ENCODE peak calls at places on chromosomes 4 and X, in five cellular contexts. One of them, this sample, is unnamed.

GRCh38 chrX:51837926-51838325 is 55.5 kb upstream of the MAGED1 start:
- DNase-seq in GM13976: no peak
- DNase-seq in kidney epithelial cell: no peak
- DNase-seq in ovary: peak
- DNase-seq in fibroblast of lung: peak
- DNase-seq in this sample: no peak

GRCh38 chr4:336099-336892 is 1.3 kb upstream of the ZNF141 start:
- DNase-seq in GM13976: peak
- DNase-seq in kidney epithelial cell: no peak
- DNase-seq in ovary: peak
- DNase-seq in fibroblast of lung: no peak
- DNase-seq in this sample: peak

GRCh38 chr4:86043755-86044592 is 315.9 kb downstream of the MAPK10 start:
- DNase-seq in GM13976: no peak
- DNase-seq in kidney epithelial cell: no peak
- DNase-seq in ovary: no peak
- DNase-seq in fibroblast of lung: peak
- DNase-seq in this sample: no peak

GRCh38 chrX:123108513-123109427 is 75.3 kb upstream of the GRIA3 start:
- DNase-seq in GM13976: no peak
- DNase-seq in kidney epithelial cell: no peak
- DNase-seq in ovary: no peak
- DNase-seq in fibroblast of lung: no peak
- DNase-seq in this sample: no peak

GRCh38 chr4:107862658-107863057 is 37.9 kb downstream of the SGMS2 start:
- DNase-seq in GM13976: no peak
- DNase-seq in kidney epithelial cell: peak
- DNase-seq in ovary: no peak
- DNase-seq in fibroblast of lung: peak
- DNase-seq in this sample: no peak

GRCh38 chr4:119678761-119679160 is 50.2 kb upstream of the PDE5A start:
- DNase-seq in GM13976: no peak
- DNase-seq in kidney epithelial cell: no peak
- DNase-seq in ovary: no peak
- DNase-seq in fibroblast of lung: peak
- DNase-seq in this sample: no peak

GRCh38 chrX:23742174-23742692 is 843 bp downstream of the ACOT9 start:
- DNase-seq in GM13976: peak
- DNase-seq in kidney epithelial cell: peak
- DNase-seq in ovary: peak
- DNase-seq in fibroblast of lung: peak
- DNase-seq in this sample: no peak

GRCh38 chr4:189600598-189601435 is 339.9 kb upstream of the FRG1 start:
- DNase-seq in GM13976: no peak
- DNase-seq in kidney epithelial cell: no peak
- DNase-seq in ovary: no peak
- DNase-seq in fibroblast of lung: no peak
- DNase-seq in this sample: no peak

GRCh38 chrX:52424658-52425057 is 55.8 kb downstream of the XAGE2 start:
- DNase-seq in GM13976: no peak
- DNase-seq in kidney epithelial cell: no peak
- DNase-seq in ovary: no peak
- DNase-seq in fibroblast of lung: peak
- DNase-seq in this sample: no peak

GRCh38 chr4:74555231-74555630 is 110.3 kb downstream of the AREG start:
- DNase-seq in GM13976: no peak
- DNase-seq in kidney epithelial cell: peak
- DNase-seq in ovary: no peak
- DNase-seq in fibroblast of lung: peak
- DNase-seq in this sample: no peak

GRCh38 chr4:18020145-18020670 is 1.3 kb downstream of the LCORL start:
- DNase-seq in GM13976: peak
- DNase-seq in kidney epithelial cell: no peak
- DNase-seq in ovary: no peak
- DNase-seq in fibroblast of lung: peak
- DNase-seq in this sample: peak

GRCh38 chr4:38565271-38566199 is 98.5 kb upstream of the KLF3 start:
- DNase-seq in GM13976: no peak
- DNase-seq in kidney epithelial cell: no peak
- DNase-seq in ovary: no peak
- DNase-seq in fibroblast of lung: peak
- DNase-seq in this sample: no peak

GRCh38 chrX:151184705-151185104 is 8.3 kb downstream of the GPR50 start:
- DNase-seq in GM13976: no peak
- DNase-seq in kidney epithelial cell: no peak
- DNase-seq in ovary: no peak
- DNase-seq in fibroblast of lung: no peak
- DNase-seq in this sample: no peak

GRCh38 chr4:105619193-105619931 is 66.9 kb downstream of the ARHGEF38 start:
- DNase-seq in GM13976: no peak
- DNase-seq in kidney epithelial cell: peak
- DNase-seq in ovary: no peak
- DNase-seq in fibroblast of lung: peak
- DNase-seq in this sample: no peak

GRCh38 chr4:16836324-16836723 is 62.1 kb downstream of the LDB2 start:
- DNase-seq in GM13976: no peak
- DNase-seq in kidney epithelial cell: no peak
- DNase-seq in ovary: no peak
- DNase-seq in fibroblast of lung: no peak
- DNase-seq in this sample: no peak

GRCh38 chr4:19729873-19730735 is 521.6 kb upstream of the SLIT2 start:
- DNase-seq in GM13976: no peak
- DNase-seq in kidney epithelial cell: no peak
- DNase-seq in ovary: no peak
- DNase-seq in fibroblast of lung: peak
- DNase-seq in this sample: no peak

GRCh38 chrX:53440631-53441517 is 6.7 kb upstream of the HSD17B10 start:
- DNase-seq in GM13976: no peak
- DNase-seq in kidney epithelial cell: no peak
- DNase-seq in ovary: peak
- DNase-seq in fibroblast of lung: peak
- DNase-seq in this sample: peak

GRCh38 chr4:121253961-121254360 is 89.8 kb upstream of the TNIP3 start:
- DNase-seq in GM13976: no peak
- DNase-seq in kidney epithelial cell: no peak
- DNase-seq in ovary: no peak
- DNase-seq in fibroblast of lung: peak
- DNase-seq in this sample: no peak

GRCh38 chrX:17377795-17378194 is 2.8 kb downstream of the NHS start:
- DNase-seq in GM13976: no peak
- DNase-seq in kidney epithelial cell: no peak
- DNase-seq in ovary: no peak
- DNase-seq in fibroblast of lung: peak
- DNase-seq in this sample: no peak

GRCh38 chrX:154457491-154458115 is 478 bp upstream of the PLXNA3 start:
- DNase-seq in GM13976: peak
- DNase-seq in kidney epithelial cell: no peak
- DNase-seq in ovary: peak
- DNase-seq in fibroblast of lung: no peak
- DNase-seq in this sample: peak

GRCh38 chr4:184506527-184507121 is 32.3 kb upstream of the IRF2 start:
- DNase-seq in GM13976: peak
- DNase-seq in kidney epithelial cell: no peak
- DNase-seq in ovary: no peak
- DNase-seq in fibroblast of lung: no peak
- DNase-seq in this sample: no peak

GRCh38 chr4:16775411-16776154 is 122.9 kb downstream of the LDB2 start:
- DNase-seq in GM13976: no peak
- DNase-seq in kidney epithelial cell: no peak
- DNase-seq in ovary: no peak
- DNase-seq in fibroblast of lung: no peak
- DNase-seq in this sample: no peak

GRCh38 chr4:138111462-138112000 is 130.6 kb downstream of the SLC7A11 start:
- DNase-seq in GM13976: no peak
- DNase-seq in kidney epithelial cell: no peak
- DNase-seq in ovary: no peak
- DNase-seq in fibroblast of lung: peak
- DNase-seq in this sample: no peak
- TF ChIP-seq CTCF in GM13976: no peak
- TF ChIP-seq CTCF in kidney epithelial cell: no peak
- TF ChIP-seq CTCF in ovary: no peak
- TF ChIP-seq CTCF in fibroblast of lung: no peak
- TF ChIP-seq CTCF in this sample: no peak

GRCh38 chrX:9909254-9909653 is 57.9 kb upstream of the CLDN34 start:
- DNase-seq in GM13976: no peak
- DNase-seq in kidney epithelial cell: no peak
- DNase-seq in ovary: no peak
- DNase-seq in fibroblast of lung: no peak
- DNase-seq in this sample: no peak
- TF ChIP-seq CTCF in GM13976: no peak
- TF ChIP-seq CTCF in kidney epithelial cell: no peak
- TF ChIP-seq CTCF in ovary: no peak
- TF ChIP-seq CTCF in fibroblast of lung: no peak
- TF ChIP-seq CTCF in this sample: no peak

DNA sequence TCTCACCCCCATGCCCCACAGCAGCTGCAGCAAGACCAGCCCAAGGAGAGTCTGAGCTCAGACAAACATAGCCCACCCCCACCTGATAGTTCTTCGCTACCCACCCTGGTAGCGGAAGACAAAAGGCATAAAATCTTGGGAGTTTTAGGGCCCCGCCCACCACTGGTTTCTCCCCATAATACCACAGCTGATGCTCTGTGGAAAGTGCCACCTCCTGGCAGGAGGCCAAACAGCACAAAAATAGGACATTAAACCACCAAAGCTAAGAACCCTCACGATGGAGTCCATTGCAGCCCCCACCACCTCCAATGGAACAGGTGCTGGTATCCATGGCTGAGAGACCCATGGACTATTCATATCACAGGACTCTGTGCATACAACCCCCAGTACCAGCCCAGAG is 226.7 kb downstream of the SNCA start:
- DNase-seq in GM13976: no peak
- DNase-seq in kidney epithelial cell: no peak
- DNase-seq in ovary: no peak
- DNase-seq in fibroblast of lung: no peak
- DNase-seq in this sample: no peak
- TF ChIP-seq CTCF in GM13976: no peak
- TF ChIP-seq CTCF in kidney epithelial cell: no peak
- TF ChIP-seq CTCF in ovary: no peak
- TF ChIP-seq CTCF in fibroblast of lung: no peak
- TF ChIP-seq CTCF in this sample: no peak

GRCh38 chrX:83469551-83469950 is 38.5 kb upstream of the POU3F4 start:
- DNase-seq in GM13976: peak
- DNase-seq in kidney epithelial cell: no peak
- DNase-seq in ovary: no peak
- DNase-seq in fibroblast of lung: peak
- DNase-seq in this sample: peak
- TF ChIP-seq CTCF in GM13976: peak
- TF ChIP-seq CTCF in kidney epithelial cell: peak
- TF ChIP-seq CTCF in ovary: no peak
- TF ChIP-seq CTCF in fibroblast of lung: no peak
- TF ChIP-seq CTCF in this sample: peak

DNA sequence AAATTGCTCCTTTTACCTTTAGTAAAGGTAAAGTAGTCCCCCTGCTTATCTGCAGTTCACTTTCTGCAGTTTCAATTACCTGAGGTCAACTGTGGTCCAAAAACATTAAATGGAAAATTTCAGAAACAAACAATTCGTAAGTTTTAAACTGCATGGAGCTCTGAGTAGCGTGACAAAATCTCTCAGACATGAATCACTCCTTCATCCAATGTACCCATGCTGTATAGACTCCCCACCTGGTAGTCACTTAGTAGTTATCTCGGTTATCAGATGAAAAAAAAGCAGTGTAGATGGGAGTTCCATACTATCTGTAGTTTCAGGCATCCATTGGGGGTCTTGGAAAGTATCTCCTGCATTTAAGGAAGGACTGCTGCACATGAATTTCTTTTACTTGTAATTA is 7.7 kb downstream of the UNC5C start:
- DNase-seq in GM13976: no peak
- DNase-seq in kidney epithelial cell: no peak
- DNase-seq in ovary: no peak
- DNase-seq in fibroblast of lung: no peak
- DNase-seq in this sample: no peak
- TF ChIP-seq CTCF in GM13976: no peak
- TF ChIP-seq CTCF in kidney epithelial cell: no peak
- TF ChIP-seq CTCF in ovary: no peak
- TF ChIP-seq CTCF in fibroblast of lung: no peak
- TF ChIP-seq CTCF in this sample: no peak

GRCh38 chr4:83962492-83962891 is 426.6 kb downstream of the GPAT3 start:
- DNase-seq in GM13976: no peak
- DNase-seq in kidney epithelial cell: no peak
- DNase-seq in ovary: no peak
- DNase-seq in fibroblast of lung: no peak
- DNase-seq in this sample: no peak

GRCh38 chr4:83964996-83965541 is 429.2 kb downstream of the GPAT3 start:
- DNase-seq in GM13976: no peak
- DNase-seq in kidney epithelial cell: no peak
- DNase-seq in ovary: no peak
- DNase-seq in fibroblast of lung: peak
- DNase-seq in this sample: no peak

GRCh38 chr4:83959160-83959559 is 423.3 kb downstream of the GPAT3 start:
- DNase-seq in GM13976: no peak
- DNase-seq in kidney epithelial cell: no peak
- DNase-seq in ovary: no peak
- DNase-seq in fibroblast of lung: no peak
- DNase-seq in this sample: no peak

DNA sequence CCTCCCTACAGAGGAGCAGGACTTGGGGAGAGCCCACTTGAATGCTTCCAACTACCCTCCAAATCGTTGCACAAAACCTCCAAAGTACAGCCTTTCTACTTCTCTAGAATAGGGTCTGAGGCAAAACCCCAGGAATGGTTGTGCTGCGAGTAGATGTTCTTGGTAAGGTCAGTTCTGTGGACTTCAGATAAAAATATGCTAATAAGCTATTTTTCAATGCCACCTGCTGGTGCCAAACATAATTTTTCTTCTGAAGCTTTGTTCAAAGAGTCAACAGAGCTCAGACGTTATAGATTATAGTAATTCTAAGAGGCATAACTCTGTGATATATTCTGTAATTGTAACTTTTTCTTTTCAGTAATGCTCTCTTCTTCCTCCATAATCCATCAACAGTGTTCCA is 425.7 kb downstream of the GPAT3 start:
- DNase-seq in GM13976: no peak
- DNase-seq in kidney epithelial cell: no peak
- DNase-seq in ovary: no peak
- DNase-seq in fibroblast of lung: peak
- DNase-seq in this sample: no peak
- TF ChIP-seq CTCF in GM13976: no peak
- TF ChIP-seq CTCF in kidney epithelial cell: peak
- TF ChIP-seq CTCF in ovary: no peak
- TF ChIP-seq CTCF in fibroblast of lung: no peak
- TF ChIP-seq CTCF in this sample: no peak

GRCh38 chrX:135923353-135923752 is 29.8 kb downstream of the SAGE1 start:
- DNase-seq in GM13976: no peak
- DNase-seq in kidney epithelial cell: no peak
- DNase-seq in ovary: no peak
- DNase-seq in fibroblast of lung: no peak
- DNase-seq in this sample: no peak
- TF ChIP-seq CTCF in GM13976: peak
- TF ChIP-seq CTCF in kidney epithelial cell: peak
- TF ChIP-seq CTCF in ovary: no peak
- TF ChIP-seq CTCF in fibroblast of lung: no peak
- TF ChIP-seq CTCF in this sample: no peak

GRCh38 chr4:173005912-173006633 is 162.5 kb upstream of the GALNT7 start:
- DNase-seq in GM13976: no peak
- DNase-seq in kidney epithelial cell: no peak
- DNase-seq in ovary: peak
- DNase-seq in fibroblast of lung: no peak
- DNase-seq in this sample: no peak
- TF ChIP-seq CTCF in GM13976: no peak
- TF ChIP-seq CTCF in kidney epithelial cell: no peak
- TF ChIP-seq CTCF in ovary: no peak
- TF ChIP-seq CTCF in fibroblast of lung: no peak
- TF ChIP-seq CTCF in this sample: no peak

GRCh38 chr4:176635372-176636261 is 157.1 kb downstream of the VEGFC start:
- DNase-seq in GM13976: no peak
- DNase-seq in kidney epithelial cell: peak
- DNase-seq in ovary: no peak
- DNase-seq in fibroblast of lung: peak
- DNase-seq in this sample: no peak
- TF ChIP-seq CTCF in GM13976: no peak
- TF ChIP-seq CTCF in kidney epithelial cell: no peak
- TF ChIP-seq CTCF in ovary: no peak
- TF ChIP-seq CTCF in fibroblast of lung: no peak
- TF ChIP-seq CTCF in this sample: no peak